ENCODE peak calls at places on chromosomes 7 and 10, in eight cellular contexts. G is substantia nigra; Q is stimulated activated CD4-positive, alpha-beta T cell treated with anti-CD3 and anti-CD28 coated beads, TNF-alpha, amount 100 ng/mL, for 4 hours; P is GM23338; M is astrocyte of the spinal cord; E is sciatic nerve; R is body of pancreas; A is dermis microvascular lymphatic vessel endothelial cell. J is an unnamed sample.
A peak's percentile ranks its signal among the peaks of the same experiment; 100 is the strongest.

GRCh38 chr7:54960517-54960916 is 58.3 kb upstream of the EGFR start:
- DNase-seq in Q (no peak), E (no peak), M (peak; percentile 31), G (no peak), R (no peak), P (no peak), A (no peak), J (no peak)

GRCh38 chr10:5547934-5548660 is 23.3 kb downstream of the CALML3 start:
- DNase-seq in Q (no peak), P (no peak), R (peak; percentile 55), A (no peak), E (peak; percentile 61), G (no peak), M (peak; percentile 56), J (no peak)

GRCh38 chr7:23469961-23470250 is 385 bp downstream of the IGF2BP3 start:
- DNase-seq in R (no peak), M (no peak), E (no peak), G (no peak), A (no peak), P (no peak), Q (no peak), J (no peak)

GRCh38 chr7:96910484-96910883 is 94.9 kb upstream of the DLX6 start:
- DNase-seq in R (no peak), Q (no peak), A (no peak), M (no peak), P (no peak), G (no peak), E (no peak), J (no peak)

GRCh38 chr7:14389052-14389988 is 399.9 kb upstream of the ETV1 start:
- DNase-seq in P (no peak), R (no peak), A (no peak), E (no peak), M (no peak), G (no peak), Q (no peak), J (no peak)

GRCh38 chr7:155509725-155510551 is 36.4 kb downstream of the CNPY1 start:
- DNase-seq in R (no peak), Q (no peak), P (peak; percentile 91), G (no peak), M (no peak), E (no peak), A (no peak), J (no peak)

GRCh38 chr10:85235258-85235657 is 906.9 kb downstream of the CCSER2 start:
- DNase-seq in P (no peak), G (no peak), A (no peak), R (no peak), M (no peak), Q (no peak), E (no peak), J (no peak)

GRCh38 chr7:70700055-70700934 is 431.6 kb upstream of the GALNT17 start:
- DNase-seq in P (peak; percentile 72), A (no peak), G (no peak), M (no peak), E (no peak), Q (no peak), R (no peak), J (no peak)

GRCh38 chr10:23081891-23082290 is 13.5 kb upstream of the MSRB2 start:
- DNase-seq in R (no peak), M (no peak), E (no peak), G (no peak), A (no peak), P (peak; percentile 66), Q (no peak), J (no peak)

GRCh38 chr10:59508296-59508695 is 145.9 kb upstream of the FAM13C start:
- DNase-seq in R (no peak), Q (no peak), P (no peak), A (no peak), M (peak; percentile 55), G (no peak), E (no peak), J (no peak)

GRCh38 chr7:13044309-13044708 is 356.9 kb downstream of the ARL4A start:
- DNase-seq in M (no peak), E (no peak), Q (no peak), A (no peak), R (no peak), P (peak; percentile 5), G (no peak), J (no peak)

GRCh38 chr10:6918305-6918704 is 338.2 kb upstream of the PRKCQ start:
- DNase-seq in A (no peak), M (no peak), G (no peak), Q (peak; percentile 50), E (peak; percentile 75), R (peak; percentile 24), P (peak; percentile 67), J (no peak)

GRCh38 chr10:98331888-98332287 is 63.9 kb upstream of the LOXL4 start:
- DNase-seq in R (no peak), Q (no peak), A (no peak), P (peak; percentile 83), E (no peak), M (no peak), G (no peak), J (no peak)

GRCh38 chr10:509361-510102 is 179.9 kb downstream of the DIP2C start:
- DNase-seq in P (no peak), A (no peak), Q (no peak), G (no peak), M (no peak), E (peak; percentile 49), R (no peak), J (no peak)

GRCh38 chr10:23656735-23657134 is 217.9 kb downstream of the OTUD1 start:
- DNase-seq in G (no peak), M (no peak), E (no peak), A (no peak), Q (no peak), P (peak; percentile 65), R (peak; percentile 14), J (no peak)

GRCh38 chr10:62584216-62584615 is 210.0 kb downstream of the ZNF365 start:
- DNase-seq in M (peak; percentile 95), P (no peak), R (no peak), A (no peak), Q (no peak), E (no peak), G (no peak), J (no peak)

GRCh38 chr10:108424656-108425055 is 1260.2 kb upstream of the SORCS1 start:
- DNase-seq in G (no peak), E (no peak), A (no peak), P (no peak), M (peak; percentile 65), R (no peak), Q (no peak), J (no peak)

J was measured in caudate nucleus.